ENCODE peak calls at places on chromosomes 16 and 17, in six cellular contexts. One of them, this sample, is unnamed.
A peak's percentile ranks its signal among the peaks of the same experiment; 100 is the strongest.

GRCh38 chr16:56919099-56919800 is 12.7 kb upstream of the HERPUD1 start:
- DNase-seq in uterus: no peak
- DNase-seq in transverse colon: no peak
- DNase-seq in right lobe of liver: no peak
- DNase-seq in breast epithelium: peak; percentile 68
- DNase-seq in cardiac muscle cell: no peak
- DNase-seq in this sample: no peak

GRCh38 chr17:38982858-38983746 is 15.9 kb upstream of the FBXO47 start:
- DNase-seq in breast epithelium: no peak
- DNase-seq in uterus: peak; percentile 68
- DNase-seq in right lobe of liver: no peak
- DNase-seq in transverse colon: peak; percentile 45
- DNase-seq in cardiac muscle cell: peak; percentile 86
- DNase-seq in this sample: no peak

GRCh38 chr17:63984651-63985386 is 12.1 kb upstream of the SCN4A start:
- DNase-seq in breast epithelium: no peak
- DNase-seq in cardiac muscle cell: peak; percentile 83
- DNase-seq in right lobe of liver: no peak
- DNase-seq in uterus: peak; percentile 60
- DNase-seq in transverse colon: peak; percentile 39
- DNase-seq in this sample: peak; percentile 70

GRCh38 chr16:89900885-89901284 is 17.8 kb upstream of the MC1R start:
- DNase-seq in uterus: no peak
- DNase-seq in breast epithelium: no peak
- DNase-seq in right lobe of liver: no peak
- DNase-seq in cardiac muscle cell: no peak
- DNase-seq in transverse colon: no peak
- DNase-seq in this sample: no peak

GRCh38 chr17:79617304-79617703 is 6.5 kb upstream of the RBFOX3 start:
- DNase-seq in breast epithelium: no peak
- DNase-seq in transverse colon: no peak
- DNase-seq in uterus: no peak
- DNase-seq in cardiac muscle cell: no peak
- DNase-seq in right lobe of liver: peak; percentile 5
- DNase-seq in this sample: peak; percentile 34

GRCh38 chr17:34081269-34081668 is 173.8 kb upstream of the CCL2 start:
- DNase-seq in transverse colon: no peak
- DNase-seq in cardiac muscle cell: peak; percentile 16
- DNase-seq in uterus: no peak
- DNase-seq in right lobe of liver: no peak
- DNase-seq in breast epithelium: no peak
- DNase-seq in this sample: no peak

GRCh38 chr16:66188786-66189725 is 177.4 kb upstream of the CDH5 start:
- DNase-seq in transverse colon: no peak
- DNase-seq in cardiac muscle cell: peak; percentile 91
- DNase-seq in breast epithelium: no peak
- DNase-seq in uterus: peak; percentile 42
- DNase-seq in right lobe of liver: no peak
- DNase-seq in this sample: peak; percentile 52

GRCh38 chr17:79803421-79803996 is 6.6 kb upstream of the CBX8 start:
- DNase-seq in breast epithelium: no peak
- DNase-seq in right lobe of liver: no peak
- DNase-seq in transverse colon: no peak
- DNase-seq in uterus: no peak
- DNase-seq in cardiac muscle cell: no peak
- DNase-seq in this sample: no peak

GRCh38 chr17:6523330-6523729 is 33.0 kb downstream of the PITPNM3 start:
- DNase-seq in breast epithelium: no peak
- DNase-seq in uterus: no peak
- DNase-seq in right lobe of liver: no peak
- DNase-seq in transverse colon: no peak
- DNase-seq in cardiac muscle cell: peak; percentile 21
- DNase-seq in this sample: no peak

GRCh38 chr17:751269-752001 is 629 bp downstream of the GEMIN4 start:
- DNase-seq in cardiac muscle cell: peak; percentile 52
- DNase-seq in right lobe of liver: peak; percentile 62
- DNase-seq in transverse colon: peak; percentile 49
- DNase-seq in breast epithelium: no peak
- DNase-seq in uterus: no peak
- DNase-seq in this sample: no peak

GRCh38 chr17:64938290-64938689 is 19.0 kb upstream of the LRRC37A3 start:
- DNase-seq in breast epithelium: no peak
- DNase-seq in transverse colon: no peak
- DNase-seq in right lobe of liver: no peak
- DNase-seq in uterus: no peak
- DNase-seq in cardiac muscle cell: no peak
- DNase-seq in this sample: no peak

GRCh38 chr17:79413591-79413990 is 197.3 kb downstream of the RBFOX3 start:
- DNase-seq in uterus: no peak
- DNase-seq in breast epithelium: no peak
- DNase-seq in transverse colon: no peak
- DNase-seq in right lobe of liver: no peak
- DNase-seq in cardiac muscle cell: no peak
- DNase-seq in this sample: no peak

GRCh38 chr16:88102597-88102996 is 151.4 kb downstream of the BANP start:
- DNase-seq in uterus: no peak
- DNase-seq in cardiac muscle cell: no peak
- DNase-seq in transverse colon: no peak
- DNase-seq in right lobe of liver: no peak
- DNase-seq in breast epithelium: no peak
- DNase-seq in this sample: no peak

GRCh38 chr17:67276075-67276474 is 31.1 kb upstream of the HELZ start:
- DNase-seq in right lobe of liver: no peak
- DNase-seq in breast epithelium: no peak
- DNase-seq in cardiac muscle cell: peak; percentile 18
- DNase-seq in uterus: no peak
- DNase-seq in transverse colon: no peak
- DNase-seq in this sample: no peak

GRCh38 chr16:83653785-83654184 is 154.0 kb upstream of the HSBP1 start:
- DNase-seq in cardiac muscle cell: peak; percentile 59
- DNase-seq in right lobe of liver: no peak
- DNase-seq in uterus: no peak
- DNase-seq in breast epithelium: no peak
- DNase-seq in transverse colon: no peak
- DNase-seq in this sample: no peak

GRCh38 chr16:84919267-84919666 is 92.1 kb downstream of the ZDHHC7 start:
- DNase-seq in breast epithelium: no peak
- DNase-seq in cardiac muscle cell: no peak
- DNase-seq in uterus: no peak
- DNase-seq in right lobe of liver: no peak
- DNase-seq in transverse colon: no peak
- DNase-seq in this sample: no peak

GRCh38 chr17:44642861-44643260 is 13.4 kb upstream of the MEIOC start:
- DNase-seq in transverse colon: no peak
- DNase-seq in right lobe of liver: no peak
- DNase-seq in breast epithelium: no peak
- DNase-seq in cardiac muscle cell: peak; percentile 22
- DNase-seq in uterus: no peak
- DNase-seq in this sample: no peak

GRCh38 chr16:22293137-22294106 is 3.8 kb upstream of the POLR3E start:
- DNase-seq in right lobe of liver: no peak
- DNase-seq in uterus: no peak
- DNase-seq in breast epithelium: no peak
- DNase-seq in transverse colon: no peak
- DNase-seq in cardiac muscle cell: no peak
- DNase-seq in this sample: no peak

GRCh38 chr17:27217631-27218030 is 76.3 kb upstream of the WSB1 start:
- DNase-seq in right lobe of liver: no peak
- DNase-seq in cardiac muscle cell: no peak
- DNase-seq in uterus: no peak
- DNase-seq in transverse colon: no peak
- DNase-seq in breast epithelium: no peak
- DNase-seq in this sample: no peak

GRCh38 chr17:77619851-77620250 is 338.7 kb upstream of the TNRC6C start:
- DNase-seq in transverse colon: no peak
- DNase-seq in cardiac muscle cell: peak; percentile 70
- DNase-seq in right lobe of liver: no peak
- DNase-seq in uterus: no peak
- DNase-seq in breast epithelium: no peak
- DNase-seq in this sample: no peak

GRCh38 chr17:65901394-65901793 is 290.5 kb downstream of the CEP112 start:
- DNase-seq in cardiac muscle cell: no peak
- DNase-seq in breast epithelium: no peak
- DNase-seq in uterus: no peak
- DNase-seq in right lobe of liver: no peak
- DNase-seq in transverse colon: no peak
- DNase-seq in this sample: no peak

GRCh38 chr17:2084129-2084765 is 29.3 kb downstream of the HIC1 start:
- DNase-seq in transverse colon: peak; percentile 77
- DNase-seq in right lobe of liver: no peak
- DNase-seq in cardiac muscle cell: peak; percentile 48
- DNase-seq in breast epithelium: no peak
- DNase-seq in uterus: peak; percentile 73
- DNase-seq in this sample: no peak

GRCh38 chr17:17741346-17742023 is 60.2 kb downstream of the RAI1 start:
- DNase-seq in cardiac muscle cell: no peak
- DNase-seq in uterus: no peak
- DNase-seq in right lobe of liver: no peak
- DNase-seq in transverse colon: no peak
- DNase-seq in breast epithelium: peak; percentile 64
- DNase-seq in this sample: no peak
- TF ChIP-seq CTCF in cardiac muscle cell: peak; percentile 27
- TF ChIP-seq CTCF in uterus: no peak
- TF ChIP-seq CTCF in right lobe of liver: no peak
- TF ChIP-seq CTCF in transverse colon: no peak
- TF ChIP-seq CTCF in breast epithelium: peak; percentile 28
- TF ChIP-seq CTCF in this sample: no peak

DNA sequence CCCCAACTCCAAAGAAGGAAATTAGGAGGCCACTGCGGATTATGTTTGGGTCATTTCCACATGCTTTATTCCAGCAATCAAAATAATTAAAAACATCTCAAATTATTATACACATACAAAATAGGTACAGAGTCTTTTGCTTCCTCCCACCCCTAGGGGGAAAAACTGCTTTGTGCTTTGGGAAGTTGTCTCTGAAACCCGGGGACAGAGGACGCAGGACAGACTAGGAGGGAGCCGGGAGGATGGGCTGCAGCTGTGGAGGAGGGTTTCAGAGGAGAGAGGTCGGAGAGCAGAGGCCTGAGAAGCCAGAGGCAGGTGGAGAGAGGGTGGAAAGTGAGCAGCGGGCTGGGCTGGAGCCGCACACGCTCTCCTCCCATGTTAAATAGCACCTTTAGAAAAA is 17.4 kb downstream of the COL1A1 start:
- DNase-seq in breast epithelium: no peak
- DNase-seq in transverse colon: no peak
- DNase-seq in cardiac muscle cell: peak; percentile 48
- DNase-seq in right lobe of liver: no peak
- DNase-seq in uterus: no peak
- DNase-seq in this sample: no peak
- H3K36me3 ChIP-seq in breast epithelium: no peaks in the 10 kb centered on the region
- H3K36me3 ChIP-seq in transverse colon: peaks cover 2% of the 10 kb centered on the region
- H3K36me3 ChIP-seq in cardiac muscle cell: peaks cover 21% of the 10 kb centered on the region
- H3K36me3 ChIP-seq in right lobe of liver: no peaks in the 10 kb centered on the region
- H3K36me3 ChIP-seq in uterus: no peaks in the 10 kb centered on the region
- H3K36me3 ChIP-seq in this sample: peaks cover 38% of the 10 kb centered on the region

GRCh38 chr16:47567321-47567720 is 106.2 kb downstream of the PHKB start:
- DNase-seq in transverse colon: no peak
- DNase-seq in uterus: no peak
- DNase-seq in cardiac muscle cell: no peak
- DNase-seq in right lobe of liver: no peak
- DNase-seq in breast epithelium: no peak
- DNase-seq in this sample: no peak

GRCh38 chr16:47568355-47568754 is 107.2 kb downstream of the PHKB start:
- DNase-seq in transverse colon: no peak
- DNase-seq in uterus: no peak
- DNase-seq in right lobe of liver: no peak
- DNase-seq in cardiac muscle cell: no peak
- DNase-seq in breast epithelium: no peak
- DNase-seq in this sample: no peak

GRCh38 chr16:47571711-47572110 is 110.6 kb downstream of the PHKB start:
- DNase-seq in transverse colon: no peak
- DNase-seq in uterus: no peak
- DNase-seq in right lobe of liver: no peak
- DNase-seq in breast epithelium: no peak
- DNase-seq in cardiac muscle cell: no peak
- DNase-seq in this sample: no peak

GRCh38 chr16:47574091-47575054 is 113.2 kb downstream of the PHKB start:
- DNase-seq in right lobe of liver: no peak
- DNase-seq in transverse colon: no peak
- DNase-seq in uterus: no peak
- DNase-seq in breast epithelium: no peak
- DNase-seq in cardiac muscle cell: peak; percentile 68
- DNase-seq in this sample: no peak

DNA sequence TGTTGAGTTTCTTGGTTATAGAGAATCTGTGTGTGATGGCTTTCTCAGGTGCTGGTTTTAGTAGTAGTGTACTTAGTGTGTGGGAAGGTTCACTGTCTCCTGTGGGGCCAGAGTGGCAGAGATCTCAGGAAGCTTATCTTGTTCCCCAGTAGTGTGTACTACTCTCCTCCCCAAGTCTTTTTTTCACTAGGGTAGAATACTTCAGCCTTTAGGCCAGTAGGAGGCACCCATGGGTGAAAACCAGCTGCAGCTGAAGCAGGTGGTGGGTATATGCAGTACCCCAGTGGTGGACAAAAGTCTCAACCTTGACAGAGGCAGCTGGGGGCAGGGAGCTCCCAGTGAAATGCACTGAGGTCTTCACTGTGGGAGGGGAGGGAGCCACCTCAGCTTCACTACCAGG is 109.9 kb downstream of the PHKB start:
- DNase-seq in uterus: no peak
- DNase-seq in right lobe of liver: no peak
- DNase-seq in breast epithelium: no peak
- DNase-seq in cardiac muscle cell: no peak
- DNase-seq in transverse colon: no peak
- DNase-seq in this sample: no peak
- TF ChIP-seq CTCF in uterus: no peak
- TF ChIP-seq CTCF in right lobe of liver: no peak
- TF ChIP-seq CTCF in breast epithelium: no peak
- TF ChIP-seq CTCF in cardiac muscle cell: no peak
- TF ChIP-seq CTCF in transverse colon: no peak
- TF ChIP-seq CTCF in this sample: no peak

GRCh38 chr17:40632206-40632605 is 15.4 kb downstream of the SMARCE1 start:
- DNase-seq in uterus: no peak
- DNase-seq in transverse colon: no peak
- DNase-seq in right lobe of liver: no peak
- DNase-seq in breast epithelium: no peak
- DNase-seq in cardiac muscle cell: no peak
- DNase-seq in this sample: no peak

GRCh38 chr17:40637931-40638330 is 9.7 kb downstream of the SMARCE1 start:
- DNase-seq in right lobe of liver: no peak
- DNase-seq in uterus: no peak
- DNase-seq in cardiac muscle cell: no peak
- DNase-seq in transverse colon: no peak
- DNase-seq in breast epithelium: no peak
- DNase-seq in this sample: no peak

GRCh38 chr17:40629850-40630249 is 17.8 kb downstream of the SMARCE1 start:
- DNase-seq in uterus: no peak
- DNase-seq in right lobe of liver: no peak
- DNase-seq in transverse colon: no peak
- DNase-seq in breast epithelium: no peak
- DNase-seq in cardiac muscle cell: no peak
- DNase-seq in this sample: no peak

DNA sequence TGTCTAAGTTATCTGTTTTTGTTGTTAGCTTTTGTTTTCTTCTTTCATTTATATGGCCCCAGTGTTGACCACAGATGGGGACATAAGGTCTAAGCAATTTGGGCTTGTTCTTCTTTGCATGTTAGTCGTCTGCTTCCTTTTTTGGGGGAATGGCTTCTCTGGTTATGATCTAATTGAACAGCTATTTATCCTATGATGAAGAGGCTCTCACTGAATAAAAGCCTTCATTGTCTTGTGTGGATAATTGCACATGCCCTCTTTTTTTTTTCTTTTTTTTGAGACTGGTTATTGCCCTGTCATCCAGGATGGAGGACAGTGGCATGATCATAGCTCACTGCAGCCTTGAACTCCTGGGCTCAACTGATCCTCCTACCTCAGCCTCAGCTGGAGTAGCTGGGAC is 13.7 kb downstream of the SMARCE1 start:
- DNase-seq in uterus: no peak
- DNase-seq in right lobe of liver: no peak
- DNase-seq in transverse colon: no peak
- DNase-seq in cardiac muscle cell: no peak
- DNase-seq in breast epithelium: no peak
- DNase-seq in this sample: no peak
- H3K36me3 ChIP-seq in uterus: no peaks in the 10 kb centered on the region
- H3K36me3 ChIP-seq in right lobe of liver: peaks cover 85% of the 10 kb centered on the region
- H3K36me3 ChIP-seq in transverse colon: peaks cover 75% of the 10 kb centered on the region
- H3K36me3 ChIP-seq in cardiac muscle cell: peaks cover 81% of the 10 kb centered on the region
- H3K36me3 ChIP-seq in breast epithelium: peaks cover 6% of the 10 kb centered on the region
- H3K36me3 ChIP-seq in this sample: peaks cover 84% of the 10 kb centered on the region

This sample was measured in tibial artery.